ENCODE peak calls at places on chromosomes 7 and 10, in ten cellular contexts. A is HCT116; C is CD8-positive, alpha-beta memory T cell; M is upper lobe of left lung; D is tibial artery; N is left ventricle myocardium inferior; V is ovary; W is breast epithelium; E is cardiac muscle cell; P is testis. H is an unnamed sample.

GRCh38 chr7:97246317-97246716 is 128.8 kb downstream of the SDHAF3 start:
- DNase-seq in E (no peak), M (no peak), D (no peak), W (no peak), A (no peak), N (no peak), P (no peak), V (no peak), C (no peak), H (no peak)

GRCh38 chr7:156895024-156895780 is 2.2 kb upstream of the LMBR1 start:
- DNase-seq in N (no peak), W (no peak), M (no peak), V (no peak), P (no peak), A (no peak), D (peak; percentile 51), E (no peak), C (no peak), H (no peak)

GRCh38 chr10:16843252-16843870 is 26.1 kb upstream of the RSU1 start:
- DNase-seq in P (no peak), V (no peak), W (no peak), N (no peak), E (peak; percentile 85), D (no peak), M (no peak), C (no peak), A (peak; percentile 58), H (no peak)

GRCh38 chr10:48821692-48822091 is 117.9 kb downstream of the LRRC18 start:
- DNase-seq in M (no peak), W (no peak), A (no peak), E (no peak), P (no peak), D (no peak), N (no peak), C (no peak), V (no peak), H (no peak)

GRCh38 chr7:105885386-105886111 is 9.2 kb upstream of the ATXN7L1 start:
- DNase-seq in M (no peak), C (no peak), A (no peak), V (no peak), N (no peak), D (no peak), W (no peak), P (no peak), E (peak; percentile 72), H (no peak)

GRCh38 chr10:124593431-124593985 is 131.9 kb downstream of the LHPP start:
- DNase-seq in V (no peak), N (peak; percentile 13), C (peak; percentile 46), A (no peak), E (no peak), D (no peak), M (peak; percentile 81), P (no peak), W (no peak), H (no peak)

GRCh38 chr10:122192142-122192541 is 79.0 kb upstream of the BTBD16 start:
- DNase-seq in E (peak; percentile 89), V (no peak), M (no peak), C (no peak), W (no peak), P (no peak), A (no peak), D (no peak), N (no peak), H (no peak)

GRCh38 chr7:74092321-74092963 is 8.8 kb downstream of the LIMK1 start:
- DNase-seq in M (peak; percentile 64), P (no peak), V (no peak), W (no peak), D (no peak), C (no peak), A (no peak), E (no peak), N (peak; percentile 64), H (no peak)

GRCh38 chr10:62817763-62818425 is 1.7 kb upstream of the EGR2 start:
- DNase-seq in E (peak; percentile 89), V (peak; percentile 52), A (peak; percentile 56), P (peak; percentile 72), M (peak; percentile 94), C (peak; percentile 68), N (peak; percentile 77), D (peak; percentile 80), W (peak; percentile 67), H (no peak)

GRCh38 chr10:123516291-123516690 is 149.9 kb upstream of the GPR26 start:
- DNase-seq in W (no peak), V (no peak), A (no peak), D (peak; percentile 6), M (no peak), C (no peak), N (no peak), P (no peak), E (no peak), H (no peak)

GRCh38 chr7:21844742-21845141 is 101.0 kb downstream of the CDCA7L start:
- DNase-seq in W (no peak), E (no peak), D (no peak), N (no peak), A (no peak), M (no peak), V (no peak), C (no peak), P (no peak), H (no peak)

GRCh38 chr10:44557596-44558191 is 172.8 kb upstream of the CXCL12 start:
- DNase-seq in M (no peak), N (no peak), D (no peak), P (no peak), C (no peak), V (no peak), E (no peak), A (no peak), W (no peak), H (no peak)

GRCh38 chr10:103852189-103852711 is 3.1 kb downstream of the SH3PXD2A start:
- DNase-seq in M (no peak), C (no peak), E (no peak), V (peak; percentile 41), N (peak; percentile 58), A (no peak), D (peak; percentile 65), W (no peak), P (peak; percentile 48), H (no peak)

GRCh38 chr7:35695628-35695888 is 623 bp upstream of the HERPUD2 start:
- DNase-seq in C (peak; percentile 54), N (no peak), W (no peak), A (no peak), D (no peak), M (no peak), V (no peak), E (no peak), P (no peak), H (no peak)

GRCh38 chr7:75565129-75565528 is 73.0 kb downstream of the SPDYE5 start:
- DNase-seq in A (no peak), M (no peak), P (peak; percentile 40), E (no peak), V (peak; percentile 44), C (no peak), N (no peak), D (no peak), W (peak; percentile 89), H (no peak)

GRCh38 chr10:1736180-1736971 is 949 bp downstream of the ADARB2 start:
- DNase-seq in E (peak; percentile 36), A (no peak), C (no peak), N (no peak), D (no peak), M (no peak), V (no peak), W (no peak), P (no peak), H (no peak)

GRCh38 chr10:102118867-102119266 is 1.3 kb downstream of the LDB1 start:
- DNase-seq in N (no peak), D (peak; percentile 80), E (no peak), V (peak; percentile 72), A (no peak), P (peak; percentile 74), M (no peak), W (peak; percentile 53), C (no peak), H (no peak)

GRCh38 chr10:42755028-42755451 is 27.6 kb upstream of the BMS1 start:
- DNase-seq in D (no peak), E (peak; percentile 2), V (no peak), W (no peak), M (peak; percentile 87), P (no peak), C (no peak), N (no peak), A (no peak), H (no peak)

GRCh38 chr7:3042861-3043489 is 692 bp downstream of the CARD11 start:
- DNase-seq in P (no peak), V (no peak), W (no peak), A (no peak), C (peak; percentile 82), D (no peak), N (no peak), E (no peak), M (peak; percentile 61), H (no peak)

GRCh38 chr7:44388089-44388970 is 62.9 kb upstream of the CAMK2B start:
- DNase-seq in V (peak; percentile 3), E (no peak), A (no peak), M (no peak), W (no peak), C (no peak), N (no peak), P (peak; percentile 3), D (peak; percentile 17), H (peak; percentile 60)
- H3K36me3 ChIP-seq in V (no peaks in the 10 kb centered on the region), E (peaks cover 12% of the 10 kb centered on the region), A (peaks cover 9% of the 10 kb centered on the region), M (peaks cover 90% of the 10 kb centered on the region), W (peaks cover 27% of the 10 kb centered on the region), C (peaks cover 43% of the 10 kb centered on the region), N (peaks cover 84% of the 10 kb centered on the region), P (no peaks in the 10 kb centered on the region), D (peaks cover 82% of the 10 kb centered on the region), H (no peaks in the 10 kb centered on the region)

GRCh38 chr7:131546126-131546525 is 10.3 kb downstream of the PODXL start:
- DNase-seq in M (no peak), P (no peak), W (no peak), D (no peak), V (no peak), C (no peak), E (no peak), N (no peak), A (no peak), H (no peak)
- H3K27ac ChIP-seq in M (peak overlapping the region; percentile 82), P (no peak overlapping the region), W (peak overlapping the region; percentile 9), D (peak overlapping the region; percentile 1), V (no peak overlapping the region), C (no peak overlapping the region), E (peak overlapping the region; percentile 68), N (peak overlapping the region; percentile 86), A (no peak overlapping the region), H (no peak overlapping the region)

GRCh38 chr10:112722758-112723157 is 227.3 kb upstream of the TCF7L2 start:
- DNase-seq in M (no peak), W (no peak), D (no peak), P (no peak), A (no peak), E (no peak), C (no peak), V (no peak), N (no peak), H (no peak)
- H3K4me3 ChIP-seq in M (no peak overlapping the region), W (no peak overlapping the region), D (no peak overlapping the region), P (no peak overlapping the region), A (no peak overlapping the region), E (no peak overlapping the region), C (no peak overlapping the region), V (no peak overlapping the region), N (no peak overlapping the region), H (no peak overlapping the region)

DNA sequence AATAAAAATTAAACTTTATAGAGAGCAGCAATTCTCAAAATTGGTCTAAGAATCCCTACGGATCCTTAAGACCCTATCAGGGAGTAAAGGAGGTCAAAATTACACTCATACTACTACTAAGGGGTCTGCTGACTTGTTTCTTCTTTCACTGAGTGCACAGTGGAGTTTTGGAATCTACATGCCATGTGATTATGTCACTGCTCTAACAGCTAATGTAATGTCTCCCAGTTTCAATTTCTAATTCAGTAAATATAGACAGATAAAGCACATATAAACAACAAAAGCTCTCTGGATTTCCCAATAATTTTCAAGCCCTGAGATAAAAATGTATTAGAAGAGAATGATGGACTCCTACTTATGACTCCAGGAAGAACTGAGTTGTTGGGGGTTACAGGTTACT is 74.6 kb downstream of the WAPL start:
- DNase-seq in D (no peak), A (no peak), P (no peak), W (no peak), C (no peak), E (no peak), V (no peak), M (no peak), N (no peak), H (no peak)
- H3K36me3 ChIP-seq in D (peaks cover 69% of the 10 kb centered on the region), A (peaks cover 34% of the 10 kb centered on the region), P (no peaks in the 10 kb centered on the region), W (peaks cover 4% of the 10 kb centered on the region), C (peaks cover 10% of the 10 kb centered on the region), E (peaks cover 62% of the 10 kb centered on the region), V (no peaks in the 10 kb centered on the region), M (peaks cover 43% of the 10 kb centered on the region), N (peaks cover 81% of the 10 kb centered on the region), H (peaks cover 44% of the 10 kb centered on the region)